ENCODE peak calls at places on chromosome 17, in seven cellular contexts. K, J, W, L, F, T and X are unnamed samples.

GRCh38 chr17:40726919-40727318 is 23.4 kb upstream of the KRT24 start:
- DNase-seq in J (peak; percentile 16), K (no peak), W (no peak), L (no peak), F (no peak), T (peak; percentile 7), X (peak; percentile 1)

GRCh38 chr17:17237026-17237799 is at the start of gene FLCN:
- DNase-seq in W (peak; percentile 96), L (peak; percentile 92), T (peak; percentile 95), K (peak; percentile 92), J (peak; percentile 81), F (peak; percentile 86), X (peak; percentile 85)

GRCh38 chr17:43905985-43906852 is 1.1 kb downstream of the MPP2 start:
- DNase-seq in K (peak; percentile 78), J (no peak), F (peak; percentile 65), L (peak; percentile 85), W (peak; percentile 61), T (peak; percentile 47), X (no peak)

GRCh38 chr17:2394775-2395191 is 6.1 kb downstream of the MNT start:
- DNase-seq in F (peak; percentile 10), K (no peak), J (no peak), L (no peak), T (no peak), W (no peak), X (no peak)

GRCh38 chr17:18033442-18034099 is 5.4 kb downstream of the ATPAF2 start:
- DNase-seq in W (no peak), F (peak; percentile 70), J (peak; percentile 80), K (peak; percentile 56), T (peak; percentile 85), L (no peak), X (peak; percentile 87)

GRCh38 chr17:49667854-49668253 is 10.0 kb downstream of the SPOP start:
- DNase-seq in T (no peak), F (peak; percentile 29), L (no peak), W (no peak), J (no peak), K (no peak), X (no peak)

GRCh38 chr17:81846743-81847689 is 12.2 kb upstream of the PPP1R27 start:
- DNase-seq in F (no peak), K (no peak), T (no peak), W (no peak), L (no peak), J (no peak), X (no peak)

GRCh38 chr17:31538080-31538762 is 146.7 kb downstream of the RAB11FIP4 start:
- DNase-seq in W (no peak), K (peak; percentile 71), L (no peak), F (no peak), J (no peak), T (no peak), X (no peak)

GRCh38 chr17:1727876-1728630 is 3.5 kb downstream of the WDR81 start:
- DNase-seq in J (no peak), F (no peak), T (no peak), L (no peak), W (no peak), K (no peak), X (no peak)

GRCh38 chr17:35315283-35315682 is 58.1 kb downstream of the SLFN11 start:
- DNase-seq in F (no peak), W (no peak), K (no peak), J (no peak), L (no peak), T (peak; percentile 84), X (no peak)

GRCh38 chr17:42706732-42707131 is 24.4 kb downstream of the CNTNAP1 start:
- DNase-seq in K (no peak), T (no peak), F (peak; percentile 43), J (no peak), W (no peak), L (no peak), X (peak; percentile 92)

GRCh38 chr17:17745476-17746455 is 64.5 kb downstream of the RAI1 start:
- DNase-seq in T (no peak), K (no peak), F (no peak), J (no peak), L (no peak), W (no peak), X (no peak)

GRCh38 chr17:1491406-1492248 is 859 bp downstream of the MYO1C start:
- DNase-seq in T (peak; percentile 34), K (peak; percentile 66), L (peak; percentile 47), J (no peak), W (peak; percentile 78), F (no peak), X (no peak)

GRCh38 chr17:58334661-58335060 is 6.1 kb upstream of the TSPOAP1 start:
- DNase-seq in W (peak; percentile 41), T (no peak), K (no peak), J (no peak), F (no peak), L (no peak), X (no peak)

GRCh38 chr17:77810536-77810935 is 148.0 kb upstream of the TNRC6C start:
- DNase-seq in F (no peak), L (peak; percentile 55), K (peak; percentile 19), W (peak; percentile 22), J (no peak), T (peak; percentile 80), X (no peak)

GRCh38 chr17:676060-676745 is 38.4 kb downstream of the VPS53 start:
- DNase-seq in L (peak; percentile 44), T (peak; percentile 52), J (no peak), F (no peak), W (no peak), K (peak; percentile 41), X (no peak)

GRCh38 chr17:77318491-77319210 is 177.9 kb downstream of the SEC14L1 start:
- DNase-seq in F (no peak), J (no peak), T (no peak), W (peak; percentile 66), L (peak; percentile 57), K (peak; percentile 79), X (no peak)

DNA sequence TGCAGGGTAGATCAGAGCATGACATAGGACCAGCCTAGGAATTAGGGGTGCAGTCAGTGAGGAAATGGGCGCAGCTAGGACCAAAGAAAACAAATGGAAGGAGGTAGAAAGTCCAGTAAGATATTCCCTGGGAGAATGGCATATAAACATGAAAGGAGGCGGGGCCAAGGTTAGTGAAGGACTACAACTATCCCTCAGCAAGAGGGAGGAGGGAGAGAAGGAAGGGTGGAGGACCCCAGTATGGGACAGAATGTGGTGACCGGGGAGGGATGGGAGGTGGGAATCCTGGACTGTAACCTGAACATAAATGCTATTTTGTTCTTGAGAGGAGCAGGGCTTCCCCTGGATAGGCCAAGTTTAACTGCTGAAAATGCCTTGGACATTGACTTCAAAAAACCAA is 22.8 kb downstream of the ITGB3 start:
- DNase-seq in J (no peak), F (no peak), L (no peak), K (no peak), T (no peak), W (no peak), X (no peak)
- H3K4me3 ChIP-seq in J (no peak overlapping the region), F (no peak overlapping the region), L (no peak overlapping the region), K (no peak overlapping the region), T (no peak overlapping the region), W (no peak overlapping the region), X (no peak overlapping the region)

GRCh38 chr17:9845306-9845705 is 19.6 kb downstream of the GLP2R start:
- DNase-seq in L (no peak), F (no peak), W (no peak), J (no peak), K (no peak), T (peak; percentile 18), X (no peak)

GRCh38 chr17:9843152-9844010 is 17.7 kb downstream of the GLP2R start:
- DNase-seq in J (no peak), F (no peak), T (peak; percentile 7), K (no peak), L (no peak), W (no peak), X (no peak)

GRCh38 chr17:9844153-9844552 is 18.4 kb downstream of the GLP2R start:
- DNase-seq in L (no peak), W (no peak), J (no peak), F (no peak), T (no peak), K (no peak), X (no peak)

GRCh38 chr17:9839433-9839832 is 13.7 kb downstream of the GLP2R start:
- DNase-seq in T (no peak), F (no peak), W (no peak), J (no peak), K (no peak), L (no peak), X (no peak)

GRCh38 chr17:9842057-9842758 is 16.5 kb downstream of the GLP2R start:
- DNase-seq in T (peak; percentile 85), J (no peak), L (peak; percentile 75), W (no peak), K (peak; percentile 22), F (no peak), X (no peak)
- H3K4me3 ChIP-seq in T (no peak overlapping the region), J (no peak overlapping the region), L (no peak overlapping the region), W (no peak overlapping the region), K (no peak overlapping the region), F (no peak overlapping the region), X (no peak overlapping the region)

DNA sequence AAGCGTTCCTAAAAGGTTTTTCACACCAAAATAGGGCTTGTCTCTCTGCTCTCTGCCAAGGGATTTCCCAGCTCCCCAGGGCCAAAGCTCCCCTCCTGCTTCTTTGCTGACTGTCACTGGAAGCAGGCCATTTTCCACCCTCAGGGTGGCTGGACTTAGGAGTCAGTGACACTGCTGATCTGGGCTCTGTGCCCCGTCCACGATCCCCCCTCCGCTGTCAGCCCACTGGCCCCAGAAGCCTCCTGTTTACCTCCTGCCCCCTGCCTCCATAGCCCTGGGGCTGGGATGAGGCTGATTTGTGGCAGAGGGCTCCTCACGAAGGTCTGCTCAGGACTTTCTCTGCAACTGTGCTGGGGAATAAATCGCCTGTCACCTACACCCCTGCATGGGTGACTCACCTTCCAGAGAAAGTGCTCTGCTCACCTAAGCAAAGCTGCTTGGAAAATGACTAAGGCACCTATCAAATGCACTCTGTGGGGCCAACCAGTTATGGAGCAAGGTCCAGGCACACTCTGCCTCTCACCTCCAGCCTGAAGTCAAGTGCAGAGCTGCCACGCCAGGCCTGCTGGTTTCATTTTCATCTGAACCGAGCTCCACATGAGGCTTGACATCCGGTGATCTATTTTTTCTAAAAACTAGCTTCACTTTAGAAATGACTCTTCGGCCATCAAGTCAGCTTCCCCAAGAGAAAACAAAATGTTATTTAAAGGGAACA is 4.9 kb downstream of the MAP3K14 start:
- DNase-seq in J (peak; percentile 82), K (peak; percentile 91), T (peak; percentile 50), W (peak; percentile 81), L (no peak), F (peak; percentile 55), X (peak; percentile 26)
- H3K4me3 ChIP-seq in J (no peak overlapping the region), K (no peak overlapping the region), T (peak overlapping the region; percentile 1), W (peak overlapping the region; percentile 37), L (peak overlapping the region; percentile 30), F (peak overlapping the region; percentile 57), X (no peak overlapping the region)

DNA sequence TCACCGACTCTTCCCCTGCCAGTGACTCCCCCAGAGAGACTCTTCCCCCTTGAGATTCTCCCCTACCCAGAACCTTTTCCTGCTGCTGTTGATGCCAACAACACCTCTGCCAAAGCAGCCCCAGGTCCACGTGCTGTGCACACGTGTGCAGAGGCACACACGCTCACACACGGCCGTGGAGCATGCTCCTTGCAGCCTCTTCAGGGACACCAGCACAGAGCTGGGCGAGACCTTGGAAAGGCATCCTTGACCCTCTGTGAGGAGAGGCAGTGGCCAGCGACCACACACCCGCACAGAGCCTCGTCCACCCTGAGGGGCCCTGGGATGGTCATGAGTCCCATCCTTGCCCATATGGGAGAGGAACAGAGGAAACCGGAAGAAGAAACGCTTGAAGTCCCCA is 181.9 kb downstream of the RBFOX3 start:
- DNase-seq in J (no peak), K (no peak), F (no peak), T (no peak), W (no peak), L (no peak), X (no peak)
- H3K4me3 ChIP-seq in J (no peak overlapping the region), K (no peak overlapping the region), F (no peak overlapping the region), T (no peak overlapping the region), W (no peak overlapping the region), L (no peak overlapping the region), X (no peak overlapping the region)